ENCODE peak calls at places on chromosomes 12 and 14, in ten cellular contexts. V is stromal cell of bone marrow, Y is Calu3, B is NCI-H345, N is neural progenitor cell, L is iris pigment epithelial cell, C is tibial artery, J is Peyer's patch, Q is HS-27A, U is ELF-1. G is an unnamed sample.

GRCh38 chr14:89214221-89214965 is 202.6 kb downstream of the FOXN3 start:
- DNase-seq in Y (peak; percentile 43), C (peak; percentile 83), V (no peak), B (peak; percentile 85), N (peak; percentile 77), J (no peak), Q (no peak), L (no peak), U (no peak), G (no peak)

GRCh38 chr14:96117101-96117897 is 78.1 kb downstream of the C14orf132 start:
- DNase-seq in C (no peak), L (peak; percentile 80), V (no peak), U (peak; percentile 80), J (no peak), B (peak; percentile 50), N (no peak), Y (no peak), Q (no peak), G (no peak)

GRCh38 chr12:96258451-96258933 is 64.3 kb downstream of the ELK3 start:
- DNase-seq in J (no peak), N (peak; percentile 66), U (peak; percentile 57), B (no peak), Y (no peak), V (peak; percentile 68), Q (no peak), L (peak; percentile 51), C (peak; percentile 68), G (no peak)

GRCh38 chr12:102430661-102431060 is 49.7 kb downstream of the IGF1 start:
- DNase-seq in V (no peak), Y (no peak), B (no peak), L (no peak), N (no peak), U (no peak), Q (no peak), J (no peak), C (no peak), G (no peak)

GRCh38 chr12:42129595-42130204 is 15.0 kb downstream of the GXYLT1 start:
- DNase-seq in C (no peak), Y (peak; percentile 41), B (peak; percentile 5), N (peak; percentile 66), J (no peak), L (peak; percentile 78), Q (no peak), U (peak; percentile 37), V (peak; percentile 61), G (peak; percentile 51)

GRCh38 chr12:90060031-90060430 is 351.4 kb upstream of the ATP2B1 start:
- DNase-seq in B (no peak), C (no peak), J (no peak), Q (no peak), L (peak; percentile 73), N (no peak), U (no peak), V (no peak), Y (no peak), G (no peak)

GRCh38 chr12:95802482-95803264 is 12.1 kb upstream of the NTN4 start:
- DNase-seq in J (no peak), C (no peak), Q (peak; percentile 93), V (no peak), Y (peak; percentile 70), U (no peak), N (no peak), L (peak; percentile 89), B (no peak), G (peak; percentile 94)

GRCh38 chr12:72872986-72873385 is 600.8 kb downstream of the TRHDE start:
- DNase-seq in C (no peak), Q (no peak), N (no peak), J (no peak), B (no peak), U (peak; percentile 8), Y (no peak), L (no peak), V (no peak), G (no peak)

GRCh38 chr12:94386422-94386821 is 73.2 kb downstream of the CEP83 start:
- DNase-seq in Q (no peak), U (no peak), N (no peak), L (peak; percentile 68), B (no peak), V (peak; percentile 32), Y (no peak), J (no peak), C (peak; percentile 24), G (peak; percentile 88)

GRCh38 chr12:84842406-84843013 is 70.1 kb downstream of the SLC6A15 start:
- DNase-seq in Y (peak; percentile 37), U (no peak), V (peak; percentile 22), L (peak; percentile 55), C (no peak), N (peak; percentile 39), Q (peak; percentile 22), B (peak; percentile 53), J (no peak), G (peak; percentile 18)

GRCh38 chr14:77123381-77124344 is 17.9 kb downstream of the ZDHHC22 start:
- DNase-seq in J (peak; percentile 69), V (no peak), N (no peak), C (no peak), Y (peak; percentile 84), L (no peak), B (peak; percentile 89), Q (no peak), U (peak; percentile 65), G (peak; percentile 54)

GRCh38 chr12:52401526-52401925 is 4.6 kb downstream of the KRT82 start:
- DNase-seq in C (no peak), V (no peak), N (no peak), Q (no peak), U (no peak), J (no peak), B (no peak), L (no peak), Y (no peak), G (no peak)

GRCh38 chr12:34399631-34400422 is 377.5 kb downstream of the ALG10 start:
- DNase-seq in L (no peak), V (no peak), J (no peak), N (no peak), B (no peak), Q (no peak), U (no peak), Y (no peak), C (peak; percentile 9), G (no peak)

GRCh38 chr12:22700126-22700525 is 75.2 kb downstream of the ETNK1 start:
- DNase-seq in J (no peak), B (no peak), L (peak; percentile 12), V (peak; percentile 65), U (no peak), C (no peak), Q (no peak), Y (no peak), N (no peak), G (no peak)

G was measured in NCI-H226.